ENCODE peak calls at places on chromosome X, in six cellular contexts. One of them, this sample, is unnamed.
A peak's percentile ranks its signal among the peaks of the same experiment; 100 is the strongest.

GRCh38 chrX:38458071-38458470 is 103.3 kb upstream of the TSPAN7 start:
- DNase-seq in HCT116: no peak
- DNase-seq in fibroblast of lung: no peak
- DNase-seq in GM23248: no peak
- DNase-seq in GM23338: peak; percentile 6
- DNase-seq in mammary epithelial cell: no peak
- DNase-seq in this sample: no peak

GRCh38 chrX:70168238-70169188 is 8.8 kb upstream of the DGAT2L6 start:
- DNase-seq in HCT116: peak; percentile 3
- DNase-seq in fibroblast of lung: peak; percentile 66
- DNase-seq in GM23248: peak; percentile 72
- DNase-seq in GM23338: peak; percentile 56
- DNase-seq in mammary epithelial cell: peak; percentile 19
- DNase-seq in this sample: no peak

GRCh38 chrX:15856580-15856979 is 2.0 kb upstream of the AP1S2 start:
- DNase-seq in HCT116: no peak
- DNase-seq in fibroblast of lung: no peak
- DNase-seq in GM23248: no peak
- DNase-seq in GM23338: no peak
- DNase-seq in mammary epithelial cell: no peak
- DNase-seq in this sample: no peak

GRCh38 chrX:41553688-41554087 is 106.5 kb downstream of the NYX start:
- DNase-seq in HCT116: no peak
- DNase-seq in fibroblast of lung: peak; percentile 50
- DNase-seq in GM23248: peak; percentile 31
- DNase-seq in GM23338: no peak
- DNase-seq in mammary epithelial cell: no peak
- DNase-seq in this sample: no peak

GRCh38 chrX:97597954-97598353 is 714.2 kb downstream of the RPA4 start:
- DNase-seq in HCT116: no peak
- DNase-seq in fibroblast of lung: no peak
- DNase-seq in GM23248: no peak
- DNase-seq in GM23338: peak; percentile 40
- DNase-seq in mammary epithelial cell: no peak
- DNase-seq in this sample: no peak

GRCh38 chrX:129793604-129794191 is 13.9 kb downstream of the SASH3 start:
- DNase-seq in HCT116: no peak
- DNase-seq in fibroblast of lung: no peak
- DNase-seq in GM23248: no peak
- DNase-seq in GM23338: no peak
- DNase-seq in mammary epithelial cell: no peak
- DNase-seq in this sample: no peak

GRCh38 chrX:118847676-118848075 is 24.1 kb downstream of the ZCCHC12 start:
- DNase-seq in HCT116: peak; percentile 38
- DNase-seq in fibroblast of lung: peak; percentile 57
- DNase-seq in GM23248: peak; percentile 60
- DNase-seq in GM23338: peak; percentile 75
- DNase-seq in mammary epithelial cell: peak; percentile 42
- DNase-seq in this sample: peak; percentile 61

GRCh38 chrX:33339219-33339618 is 127.9 kb upstream of the DMD start:
- DNase-seq in HCT116: no peak
- DNase-seq in fibroblast of lung: peak; percentile 9
- DNase-seq in GM23248: no peak
- DNase-seq in GM23338: peak; percentile 2
- DNase-seq in mammary epithelial cell: peak; percentile 43
- DNase-seq in this sample: no peak

GRCh38 chrX:16838202-16839066 is 31.7 kb downstream of the RBBP7 start:
- DNase-seq in HCT116: no peak
- DNase-seq in fibroblast of lung: peak; percentile 87
- DNase-seq in GM23248: peak; percentile 83
- DNase-seq in GM23338: no peak
- DNase-seq in mammary epithelial cell: peak; percentile 48
- DNase-seq in this sample: no peak

GRCh38 chrX:64976673-64977040 is 407 bp upstream of the ZC4H2 start:
- DNase-seq in HCT116: no peak
- DNase-seq in fibroblast of lung: no peak
- DNase-seq in GM23248: no peak
- DNase-seq in GM23338: peak; percentile 14
- DNase-seq in mammary epithelial cell: no peak
- DNase-seq in this sample: no peak

GRCh38 chrX:121256653-121257052 is 209.2 kb downstream of the GLUD2 start:
- DNase-seq in HCT116: no peak
- DNase-seq in fibroblast of lung: no peak
- DNase-seq in GM23248: peak; percentile 51
- DNase-seq in GM23338: no peak
- DNase-seq in mammary epithelial cell: no peak
- DNase-seq in this sample: no peak

GRCh38 chrX:139287155-139287924 is 243.2 kb upstream of the F9 start:
- DNase-seq in HCT116: no peak
- DNase-seq in fibroblast of lung: no peak
- DNase-seq in GM23248: no peak
- DNase-seq in GM23338: no peak
- DNase-seq in mammary epithelial cell: no peak
- DNase-seq in this sample: no peak

GRCh38 chrX:53265771-53266170 is 15.6 kb downstream of the IQSEC2 start:
- DNase-seq in HCT116: no peak
- DNase-seq in fibroblast of lung: peak; percentile 71
- DNase-seq in GM23248: peak; percentile 75
- DNase-seq in GM23338: no peak
- DNase-seq in mammary epithelial cell: peak; percentile 63
- DNase-seq in this sample: no peak

GRCh38 chrX:119870626-119871131 is 854 bp downstream of the RNF113A start:
- DNase-seq in HCT116: no peak
- DNase-seq in fibroblast of lung: peak; percentile 14
- DNase-seq in GM23248: peak; percentile 56
- DNase-seq in GM23338: peak; percentile 27
- DNase-seq in mammary epithelial cell: peak; percentile 3
- DNase-seq in this sample: peak; percentile 26

GRCh38 chrX:109872021-109872730 is 130.7 kb upstream of the TMEM164 start:
- DNase-seq in HCT116: no peak
- DNase-seq in fibroblast of lung: peak; percentile 97
- DNase-seq in GM23248: peak; percentile 27
- DNase-seq in GM23338: no peak
- DNase-seq in mammary epithelial cell: no peak
- DNase-seq in this sample: no peak

GRCh38 chrX:44931441-44931973 is 58.5 kb downstream of the KDM6A start:
- DNase-seq in HCT116: no peak
- DNase-seq in fibroblast of lung: no peak
- DNase-seq in GM23248: no peak
- DNase-seq in GM23338: no peak
- DNase-seq in mammary epithelial cell: no peak
- DNase-seq in this sample: no peak
- H4K20me1 ChIP-seq in HCT116: peaks cover 4% of the 10 kb centered on the region
- H4K20me1 ChIP-seq in fibroblast of lung: no peaks in the 10 kb centered on the region
- H4K20me1 ChIP-seq in GM23248: no peaks in the 10 kb centered on the region
- H4K20me1 ChIP-seq in GM23338: peaks cover 8% of the 10 kb centered on the region
- H4K20me1 ChIP-seq in mammary epithelial cell: no peaks in the 10 kb centered on the region
- H4K20me1 ChIP-seq in this sample: peaks cover 90% of the 10 kb centered on the region

GRCh38 chrX:153964105-153964504 is 7.5 kb downstream of the HCFC1 start:
- DNase-seq in HCT116: no peak
- DNase-seq in fibroblast of lung: no peak
- DNase-seq in GM23248: no peak
- DNase-seq in GM23338: no peak
- DNase-seq in mammary epithelial cell: no peak
- DNase-seq in this sample: no peak
- H4K20me1 ChIP-seq in HCT116: no peaks in the 10 kb centered on the region
- H4K20me1 ChIP-seq in fibroblast of lung: no peaks in the 10 kb centered on the region
- H4K20me1 ChIP-seq in GM23248: no peaks in the 10 kb centered on the region
- H4K20me1 ChIP-seq in GM23338: peaks cover 17% of the 10 kb centered on the region
- H4K20me1 ChIP-seq in mammary epithelial cell: no peaks in the 10 kb centered on the region
- H4K20me1 ChIP-seq in this sample: peaks cover 77% of the 10 kb centered on the region

DNA sequence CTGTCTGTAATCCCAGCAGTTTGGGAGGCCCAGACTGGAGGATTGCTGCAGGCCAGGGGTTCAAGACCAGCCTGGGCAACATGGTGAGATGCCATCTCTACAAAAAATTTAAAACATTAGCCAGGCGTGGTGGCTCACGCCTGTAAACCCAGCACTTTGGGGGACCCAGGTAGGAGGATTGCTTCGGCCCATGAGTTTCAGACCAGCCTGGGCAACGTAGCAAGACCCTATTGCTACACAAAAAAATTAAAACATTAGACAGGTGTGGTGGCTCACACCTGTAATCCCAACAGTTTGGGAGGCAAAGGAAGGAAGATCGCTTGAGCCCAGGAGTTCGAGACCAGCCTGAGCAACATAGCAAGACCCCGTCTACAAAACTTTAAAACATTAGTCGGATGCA is 1.3 kb downstream of the DHRSX start:
- DNase-seq in HCT116: no peak
- DNase-seq in fibroblast of lung: no peak
- DNase-seq in GM23248: no peak
- DNase-seq in GM23338: no peak
- DNase-seq in mammary epithelial cell: no peak
- DNase-seq in this sample: no peak
- H4K20me1 ChIP-seq in HCT116: no peaks in the 10 kb centered on the region
- H4K20me1 ChIP-seq in fibroblast of lung: no peaks in the 10 kb centered on the region
- H4K20me1 ChIP-seq in GM23248: no peaks in the 10 kb centered on the region
- H4K20me1 ChIP-seq in GM23338: peaks cover 11% of the 10 kb centered on the region
- H4K20me1 ChIP-seq in mammary epithelial cell: no peaks in the 10 kb centered on the region
- H4K20me1 ChIP-seq in this sample: peaks cover 3% of the 10 kb centered on the region

DNA sequence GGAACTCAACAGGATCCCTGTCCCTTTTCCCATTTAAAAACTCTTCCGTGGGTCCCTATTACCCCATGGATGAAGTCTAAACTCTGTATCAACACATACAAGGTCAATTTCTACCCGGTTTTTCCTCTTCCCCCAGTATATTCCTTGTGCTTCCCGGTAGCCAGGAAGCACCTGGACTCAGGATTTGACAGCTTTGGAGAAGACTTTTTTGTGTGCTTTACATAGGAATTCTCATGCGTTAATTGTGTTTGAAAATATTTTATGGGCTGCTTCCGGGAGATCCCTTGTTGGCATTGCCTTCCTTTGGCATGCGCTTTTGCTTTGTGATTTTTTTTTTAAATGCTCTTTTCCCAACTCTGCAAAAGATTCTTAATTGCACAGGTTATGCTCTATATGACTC is 7.2 kb downstream of the SMS start:
- DNase-seq in HCT116: no peak
- DNase-seq in fibroblast of lung: no peak
- DNase-seq in GM23248: no peak
- DNase-seq in GM23338: no peak
- DNase-seq in mammary epithelial cell: no peak
- DNase-seq in this sample: no peak
- H4K20me1 ChIP-seq in HCT116: peaks cover 4% of the 10 kb centered on the region
- H4K20me1 ChIP-seq in fibroblast of lung: peaks cover 2% of the 10 kb centered on the region
- H4K20me1 ChIP-seq in GM23248: peaks cover 4% of the 10 kb centered on the region
- H4K20me1 ChIP-seq in GM23338: peaks cover 20% of the 10 kb centered on the region
- H4K20me1 ChIP-seq in mammary epithelial cell: peaks cover 3% of the 10 kb centered on the region
- H4K20me1 ChIP-seq in this sample: peaks cover 80% of the 10 kb centered on the region

DNA sequence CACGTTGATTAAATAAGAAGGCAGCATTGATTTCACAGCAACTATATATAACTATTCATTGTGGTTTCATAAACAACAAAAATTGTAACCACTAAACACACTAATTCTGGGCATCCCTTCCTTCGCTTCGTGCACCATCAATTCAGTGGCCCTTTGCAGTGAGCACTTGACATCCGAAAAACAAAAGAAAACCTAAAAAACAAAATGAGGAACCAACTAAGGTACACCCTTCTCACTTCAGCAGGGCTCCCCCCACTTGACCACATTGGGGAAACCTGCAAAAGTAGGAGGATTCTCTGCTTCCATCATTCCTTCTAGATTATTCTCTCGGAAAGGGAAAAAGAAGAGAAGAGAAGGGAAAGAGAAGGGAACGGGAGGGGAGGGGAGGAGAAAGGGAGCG is 28.3 kb downstream of the NBDY start:
- DNase-seq in HCT116: no peak
- DNase-seq in fibroblast of lung: no peak
- DNase-seq in GM23248: no peak
- DNase-seq in GM23338: no peak
- DNase-seq in mammary epithelial cell: no peak
- DNase-seq in this sample: no peak
- H4K20me1 ChIP-seq in HCT116: no peaks in the 10 kb centered on the region
- H4K20me1 ChIP-seq in fibroblast of lung: no peaks in the 10 kb centered on the region
- H4K20me1 ChIP-seq in GM23248: no peaks in the 10 kb centered on the region
- H4K20me1 ChIP-seq in GM23338: no peaks in the 10 kb centered on the region
- H4K20me1 ChIP-seq in mammary epithelial cell: no peaks in the 10 kb centered on the region
- H4K20me1 ChIP-seq in this sample: no peaks in the 10 kb centered on the region

GRCh38 chrX:24175276-24175675 is 25.7 kb downstream of the ZFX start:
- DNase-seq in HCT116: no peak
- DNase-seq in fibroblast of lung: no peak
- DNase-seq in GM23248: no peak
- DNase-seq in GM23338: no peak
- DNase-seq in mammary epithelial cell: no peak
- DNase-seq in this sample: no peak

GRCh38 chrX:24184018-24184417 is 34.5 kb downstream of the ZFX start:
- DNase-seq in HCT116: no peak
- DNase-seq in fibroblast of lung: peak; percentile 7
- DNase-seq in GM23248: peak; percentile 33
- DNase-seq in GM23338: no peak
- DNase-seq in mammary epithelial cell: no peak
- DNase-seq in this sample: no peak

GRCh38 chrX:24173115-24173847 is 23.8 kb downstream of the ZFX start:
- DNase-seq in HCT116: no peak
- DNase-seq in fibroblast of lung: no peak
- DNase-seq in GM23248: no peak
- DNase-seq in GM23338: no peak
- DNase-seq in mammary epithelial cell: no peak
- DNase-seq in this sample: no peak

DNA sequence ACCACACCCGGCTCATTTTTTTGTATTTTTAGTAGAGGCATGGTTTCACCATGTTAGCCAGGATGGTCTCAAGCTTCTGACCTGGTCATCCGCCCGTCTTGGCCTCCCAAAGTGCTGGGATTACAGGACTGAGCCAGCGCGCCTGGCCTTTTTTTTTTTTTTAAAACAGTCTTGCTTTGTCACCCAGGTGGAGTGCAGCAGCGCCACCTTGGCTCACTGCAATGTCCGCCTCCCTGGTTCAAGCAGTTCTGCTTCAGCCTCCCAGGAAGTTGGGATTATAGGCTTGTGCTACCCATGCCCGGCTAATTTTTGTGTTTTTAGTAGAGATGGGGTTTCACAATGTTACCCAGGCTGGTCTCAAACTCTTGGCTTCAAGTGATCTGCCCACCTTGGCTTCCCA is 28.9 kb downstream of the ZFX start:
- DNase-seq in HCT116: no peak
- DNase-seq in fibroblast of lung: no peak
- DNase-seq in GM23248: no peak
- DNase-seq in GM23338: no peak
- DNase-seq in mammary epithelial cell: no peak
- DNase-seq in this sample: no peak
- H4K20me1 ChIP-seq in HCT116: no peaks in the 10 kb centered on the region
- H4K20me1 ChIP-seq in fibroblast of lung: peaks cover 2% of the 10 kb centered on the region
- H4K20me1 ChIP-seq in GM23248: no peaks in the 10 kb centered on the region
- H4K20me1 ChIP-seq in GM23338: no peaks in the 10 kb centered on the region
- H4K20me1 ChIP-seq in mammary epithelial cell: no peaks in the 10 kb centered on the region
- H4K20me1 ChIP-seq in this sample: peaks cover 43% of the 10 kb centered on the region

GRCh38 chrX:47198026-47198686 is 4.5 kb downstream of the UBA1 start:
- DNase-seq in HCT116: no peak
- DNase-seq in fibroblast of lung: no peak
- DNase-seq in GM23248: no peak
- DNase-seq in GM23338: peak; percentile 66
- DNase-seq in mammary epithelial cell: no peak
- DNase-seq in this sample: no peak
- H4K20me1 ChIP-seq in HCT116: no peaks in the 10 kb centered on the region
- H4K20me1 ChIP-seq in fibroblast of lung: no peaks in the 10 kb centered on the region
- H4K20me1 ChIP-seq in GM23248: no peaks in the 10 kb centered on the region
- H4K20me1 ChIP-seq in GM23338: peaks cover 8% of the 10 kb centered on the region
- H4K20me1 ChIP-seq in mammary epithelial cell: no peaks in the 10 kb centered on the region
- H4K20me1 ChIP-seq in this sample: peaks cover 54% of the 10 kb centered on the region

This sample was measured in SK-N-SH.